ENCODE peak calls at places on chromosomes 1 and 21, in ten cellular contexts. O, S, N, Z, D, U, V, B, W and G are unnamed samples. For H3K4me1 and H3K9me3, the result is how much of the 10 kb centered on the place peaks cover.

GRCh38 chr1:98704474-98704873 is 43.0 kb downstream of the SNX7 start:
- DNase-seq in O (no peak), S (peak), N (peak), Z (no peak), D (no peak), U (peak), V (peak), B (peak), W (no peak), G (no peak)

GRCh38 chr1:41672641-41673313 is 188.3 kb upstream of the EDN2 start:
- DNase-seq in O (no peak), S (no peak), N (peak), Z (no peak), D (no peak), U (no peak), V (no peak), B (peak), W (no peak), G (no peak)

GRCh38 chr21:35014302-35015044 is 34.6 kb downstream of the RUNX1 start:
- DNase-seq in O (peak), S (no peak), N (peak), Z (no peak), D (no peak), U (no peak), V (no peak), B (no peak), W (no peak), G (no peak)

GRCh38 chr1:84782311-84782771 is 92.1 kb upstream of the SSX2IP start:
- DNase-seq in O (peak), S (peak), N (peak), Z (peak), D (peak), U (peak), V (peak), B (peak), W (peak), G (peak)

GRCh38 chr1:13701274-13701650 is 1.3 kb downstream of the PRDM2 start:
- DNase-seq in O (no peak), S (no peak), N (no peak), Z (no peak), D (no peak), U (no peak), V (no peak), B (no peak), W (no peak), G (no peak)

GRCh38 chr1:14263207-14263606 is 335.3 kb upstream of the KAZN start:
- DNase-seq in O (no peak), S (no peak), N (no peak), Z (no peak), D (no peak), U (no peak), V (no peak), B (no peak), W (no peak), G (no peak)

GRCh38 chr1:200409203-200409760 is 554 bp downstream of the ZNF281 start:
- DNase-seq in O (no peak), S (no peak), N (peak), Z (peak), D (peak), U (no peak), V (no peak), B (no peak), W (peak), G (peak)

GRCh38 chr1:212488436-212489283 is 55.9 kb downstream of the NENF start:
- DNase-seq in O (peak), S (peak), N (peak), Z (no peak), D (peak), U (no peak), V (no peak), B (peak), W (no peak), G (peak)

GRCh38 chr21:44932366-44933181 is 7.3 kb upstream of the SLX9 start:
- DNase-seq in O (peak), S (no peak), N (no peak), Z (peak), D (no peak), U (no peak), V (no peak), B (no peak), W (peak), G (peak)

GRCh38 chr1:203916756-203917155 is 55.4 kb downstream of the SNRPE start:
- DNase-seq in O (no peak), S (no peak), N (no peak), Z (no peak), D (no peak), U (no peak), V (no peak), B (no peak), W (no peak), G (no peak)

GRCh38 chr1:115862406-115862805 is 21.5 kb upstream of the NHLH2 start:
- DNase-seq in O (peak), S (no peak), N (no peak), Z (no peak), D (no peak), U (no peak), V (no peak), B (no peak), W (no peak), G (no peak)

GRCh38 chr1:177966199-177966598 is 3.7 kb downstream of the SEC16B start:
- DNase-seq in O (no peak), S (no peak), N (peak), Z (no peak), D (no peak), U (no peak), V (no peak), B (no peak), W (no peak), G (no peak)

GRCh38 chr21:35850029-35850428 is 210.3 kb downstream of the SETD4 start:
- DNase-seq in O (no peak), S (no peak), N (peak), Z (no peak), D (no peak), U (no peak), V (no peak), B (peak), W (no peak), G (no peak)

GRCh38 chr1:244356371-244356770 is 95.3 kb downstream of the ADSS2 start:
- DNase-seq in O (no peak), S (no peak), N (no peak), Z (no peak), D (no peak), U (no peak), V (no peak), B (no peak), W (no peak), G (no peak)

GRCh38 chr1:244350027-244350426 is 101.7 kb downstream of the ADSS2 start:
- DNase-seq in O (no peak), S (no peak), N (no peak), Z (no peak), D (no peak), U (no peak), V (no peak), B (no peak), W (no peak), G (no peak)

GRCh38 chr1:244354810-244355278 is 96.9 kb downstream of the ADSS2 start:
- DNase-seq in O (no peak), S (no peak), N (peak), Z (no peak), D (no peak), U (no peak), V (no peak), B (no peak), W (no peak), G (no peak)

GRCh38 chr1:244352156-244352830 is 99.4 kb downstream of the ADSS2 start:
- DNase-seq in O (no peak), S (no peak), N (no peak), Z (peak), D (no peak), U (no peak), V (no peak), B (no peak), W (no peak), G (no peak)

DNA sequence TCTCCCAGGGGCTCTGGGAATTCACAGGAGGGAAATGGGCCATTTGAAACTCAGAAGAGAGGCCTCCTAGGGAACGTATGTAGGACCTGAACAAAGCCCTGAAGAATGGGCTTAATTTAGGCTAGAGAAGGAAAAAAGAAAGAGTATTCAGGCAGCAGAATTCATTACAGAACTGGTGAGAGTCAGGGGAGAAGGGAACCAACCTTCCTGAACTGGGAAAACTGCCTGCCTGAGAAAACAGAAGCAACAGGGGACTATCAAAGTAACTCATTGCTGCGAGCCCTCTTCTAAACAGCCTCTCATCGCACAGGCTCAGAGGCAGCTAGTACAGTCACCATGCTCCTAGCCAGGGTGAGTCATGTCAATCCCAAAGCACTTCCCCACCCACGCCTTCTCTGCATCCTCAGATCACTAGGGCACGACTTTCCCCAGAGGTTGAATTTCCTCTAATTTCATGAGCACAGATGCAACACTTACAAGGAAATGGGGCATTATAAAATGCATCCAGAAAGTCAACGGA is 98.1 kb downstream of the ADSS2 start:
- DNase-seq in O (peak), S (no peak), N (peak), Z (peak), D (peak), U (peak), V (no peak), B (peak), W (no peak), G (no peak)
- H3K4me1 ChIP-seq in O (under half), S (under half), N (under half), Z (under half), D (under half), U (under half), V (under half), B (under half), W (under half), G (under half)

DNA sequence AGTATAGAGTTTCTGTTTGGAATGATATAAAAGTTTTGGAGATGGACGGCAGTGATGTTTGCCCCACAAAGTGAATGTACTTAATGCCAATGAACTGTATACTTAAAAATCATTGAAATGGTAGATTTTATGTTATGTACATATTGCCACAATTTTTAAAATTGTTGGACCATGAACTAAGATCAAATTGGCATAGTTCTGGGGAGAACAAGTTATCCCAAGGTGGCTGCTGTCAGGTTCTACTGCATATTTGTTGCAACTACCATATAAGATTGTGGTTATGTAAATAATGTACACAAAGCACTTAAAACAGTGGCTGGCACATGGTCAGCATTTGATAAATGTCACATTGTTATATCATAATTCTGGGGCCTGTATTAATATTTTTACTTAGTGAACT is 466.4 kb downstream of the SIPA1L2 start:
- DNase-seq in O (no peak), S (no peak), N (no peak), Z (no peak), D (no peak), U (no peak), V (no peak), B (no peak), W (no peak), G (no peak)
- H3K4me3 ChIP-seq in O (no peak), S (no peak), N (no peak), Z (no peak), D (no peak), U (no peak), V (no peak), B (no peak), W (no peak), G (no peak)

GRCh38 chr1:228246216-228246900 is 38.5 kb downstream of the OBSCN start:
- DNase-seq in O (no peak), S (no peak), N (no peak), Z (no peak), D (no peak), U (no peak), V (no peak), B (no peak), W (no peak), G (no peak)
- H3K9me3 ChIP-seq in O (under half), S (under half), N (under half), Z (under half), D (under half), U (under half), V (under half), B (under half), W (under half), G (under half)

GRCh38 chr1:216533786-216534185 is 110.5 kb upstream of the USH2A start:
- DNase-seq in O (no peak), S (no peak), N (no peak), Z (no peak), D (no peak), U (no peak), V (no peak), B (no peak), W (no peak), G (no peak)

GRCh38 chr1:216535059-216535458 is 111.8 kb upstream of the USH2A start:
- DNase-seq in O (no peak), S (no peak), N (peak), Z (no peak), D (no peak), U (no peak), V (no peak), B (peak), W (no peak), G (no peak)

GRCh38 chr1:216531308-216532239 is 108.3 kb upstream of the USH2A start:
- DNase-seq in O (no peak), S (no peak), N (peak), Z (no peak), D (peak), U (no peak), V (no peak), B (peak), W (no peak), G (no peak)

GRCh38 chr1:216532399-216532798 is 109.2 kb upstream of the USH2A start:
- DNase-seq in O (no peak), S (no peak), N (no peak), Z (no peak), D (no peak), U (no peak), V (no peak), B (no peak), W (no peak), G (no peak)

DNA sequence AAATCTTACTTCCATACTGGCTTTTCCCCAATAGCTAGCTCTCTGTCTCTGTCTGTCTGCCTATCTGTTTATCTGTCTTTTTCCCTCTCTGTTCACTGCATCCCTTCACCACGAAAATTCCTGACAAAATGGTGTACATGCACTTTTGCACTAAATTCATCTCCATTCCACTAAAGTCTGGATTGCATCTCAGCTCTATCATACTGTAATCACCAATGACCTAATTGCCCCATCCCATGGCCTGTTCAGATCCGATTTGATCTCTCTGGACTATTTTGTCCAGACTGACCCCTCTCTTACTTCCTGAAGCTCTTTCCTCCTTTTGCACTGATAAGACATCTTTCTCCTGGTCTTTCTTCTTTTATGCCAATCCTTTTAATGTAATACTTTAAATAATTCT is 112.5 kb upstream of the USH2A start:
- DNase-seq in O (no peak), S (no peak), N (no peak), Z (no peak), D (no peak), U (no peak), V (no peak), B (no peak), W (no peak), G (no peak)
- H3K4me1 ChIP-seq in O (under half), S (under half), N (under half), Z (under half), D (under half), U (under half), V (under half), B (under half), W (under half), G (under half)

GRCh38 chr1:157948547-157949152 is 44.8 kb upstream of the KIRREL1 start:
- DNase-seq in O (no peak), S (peak), N (peak), Z (no peak), D (peak), U (peak), V (peak), B (peak), W (no peak), G (no peak)

GRCh38 chr1:157951219-157951618 is 42.2 kb upstream of the KIRREL1 start:
- DNase-seq in O (no peak), S (no peak), N (no peak), Z (no peak), D (no peak), U (no peak), V (no peak), B (no peak), W (no peak), G (no peak)

GRCh38 chr1:157955269-157955668 is 38.2 kb upstream of the KIRREL1 start:
- DNase-seq in O (no peak), S (no peak), N (no peak), Z (no peak), D (no peak), U (no peak), V (no peak), B (no peak), W (no peak), G (no peak)

GRCh38 chr1:157955860-157956259 is 37.6 kb upstream of the KIRREL1 start:
- DNase-seq in O (no peak), S (no peak), N (no peak), Z (no peak), D (no peak), U (no peak), V (no peak), B (no peak), W (no peak), G (no peak)

DNA sequence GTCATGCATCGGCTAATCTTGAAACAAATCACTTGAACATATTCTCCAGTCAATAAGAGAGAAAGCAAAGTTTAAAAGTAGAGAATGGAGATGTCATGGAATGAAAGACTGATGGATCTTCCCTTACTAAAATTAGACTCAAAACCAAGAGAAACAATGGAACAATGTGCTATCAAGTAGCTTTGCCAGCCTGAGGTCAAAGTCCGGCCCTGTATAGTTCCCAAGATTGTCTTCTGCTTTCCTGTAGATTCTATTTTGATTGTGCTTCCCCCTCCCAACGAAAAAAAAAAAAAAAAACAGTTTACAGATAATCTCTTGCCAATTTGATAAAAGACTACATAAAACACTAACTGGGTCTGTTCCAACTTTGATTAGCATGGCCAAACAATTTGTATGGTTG is 40.8 kb upstream of the KIRREL1 start:
- DNase-seq in O (no peak), S (no peak), N (no peak), Z (no peak), D (peak), U (no peak), V (no peak), B (no peak), W (no peak), G (no peak)
- H3K4me3 ChIP-seq in O (no peak), S (no peak), N (no peak), Z (no peak), D (no peak), U (no peak), V (no peak), B (no peak), W (no peak), G (no peak)

GRCh38 chr1:19651141-19651737 is 7.1 kb downstream of the NBL1 start:
- DNase-seq in O (no peak), S (peak), N (peak), Z (no peak), D (peak), U (no peak), V (no peak), B (peak), W (no peak), G (peak)
- H3K9me3 ChIP-seq in O (under half), S (under half), N (under half), Z (under half), D (under half), U (under half), V (under half), B (under half), W (under half), G (under half)

GRCh38 chr1:226405411-226405988 is 2.4 kb downstream of the PARP1 start:
- DNase-seq in O (no peak), S (no peak), N (no peak), Z (no peak), D (no peak), U (peak), V (no peak), B (no peak), W (no peak), G (no peak)

GRCh38 chr1:226402615-226403521 is 5.0 kb downstream of the PARP1 start:
- DNase-seq in O (no peak), S (no peak), N (no peak), Z (no peak), D (no peak), U (no peak), V (no peak), B (no peak), W (no peak), G (no peak)

GRCh38 chr1:226404904-226405222 is 3.0 kb downstream of the PARP1 start:
- DNase-seq in O (no peak), S (no peak), N (no peak), Z (no peak), D (no peak), U (peak), V (no peak), B (no peak), W (no peak), G (no peak)

GRCh38 chr1:226404063-226404903 is 3.6 kb downstream of the PARP1 start:
- DNase-seq in O (no peak), S (no peak), N (peak), Z (no peak), D (no peak), U (no peak), V (no peak), B (peak), W (no peak), G (no peak)

GRCh38 chr1:226403522-226404034 is 4.3 kb downstream of the PARP1 start:
- DNase-seq in O (no peak), S (no peak), N (peak), Z (no peak), D (no peak), U (no peak), V (no peak), B (no peak), W (no peak), G (no peak)
- H3K4me1 ChIP-seq in O (under half), S (under half), N (under half), Z (under half), D (under half), U (under half), V (under half), B (under half), W (under half), G (under half)

DNA sequence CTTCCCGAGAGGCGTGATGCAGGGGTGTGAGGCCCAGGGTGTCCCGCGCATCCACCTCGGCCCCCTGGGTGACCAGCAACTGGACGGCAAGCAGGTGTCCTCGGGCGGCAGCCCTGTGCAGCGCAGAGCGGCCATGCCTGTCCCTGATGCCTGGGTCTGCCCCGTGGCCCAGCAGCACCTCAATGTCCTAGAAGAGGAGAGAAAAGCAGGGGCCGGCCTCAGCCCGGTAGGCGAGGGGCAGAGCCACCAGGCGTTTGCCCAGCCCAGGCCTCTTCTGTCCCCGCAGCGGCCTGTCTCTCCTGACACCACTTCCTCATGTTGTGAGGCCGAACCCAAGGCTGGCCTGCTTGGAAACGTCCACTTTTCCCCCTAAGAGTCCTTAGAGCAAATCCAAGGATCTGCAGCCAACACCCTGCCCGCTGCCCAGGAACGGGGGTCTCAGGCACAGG is 1.7 kb downstream of the ANKRD65 start:
- DNase-seq in O (no peak), S (no peak), N (no peak), Z (peak), D (no peak), U (no peak), V (no peak), B (no peak), W (no peak), G (no peak)
- H3K4me3 ChIP-seq in O (no peak), S (no peak), N (no peak), Z (no peak), D (peak), U (no peak), V (no peak), B (no peak), W (no peak), G (no peak)

GRCh38 chr1:179708434-179709195 is 34.5 kb upstream of the FAM163A start:
- DNase-seq in O (no peak), S (no peak), N (no peak), Z (no peak), D (no peak), U (no peak), V (no peak), B (no peak), W (no peak), G (no peak)

GRCh38 chr1:179714623-179715022 is 28.5 kb upstream of the FAM163A start:
- DNase-seq in O (no peak), S (no peak), N (no peak), Z (no peak), D (no peak), U (no peak), V (no peak), B (no peak), W (no peak), G (no peak)

GRCh38 chr1:179719272-179719671 is 23.8 kb upstream of the FAM163A start:
- DNase-seq in O (no peak), S (no peak), N (no peak), Z (no peak), D (no peak), U (no peak), V (no peak), B (no peak), W (no peak), G (no peak)

GRCh38 chr1:179709841-179710329 is 33.2 kb upstream of the FAM163A start:
- DNase-seq in O (no peak), S (no peak), N (peak), Z (no peak), D (peak), U (no peak), V (no peak), B (peak), W (no peak), G (no peak)

GRCh38 chr1:179714159-179714558 is 28.9 kb upstream of the FAM163A start:
- DNase-seq in O (no peak), S (no peak), N (no peak), Z (no peak), D (no peak), U (no peak), V (no peak), B (no peak), W (no peak), G (no peak)
- H3K9me3 ChIP-seq in O (under half), S (under half), N (under half), Z (under half), D (under half), U (half or more), V (under half), B (under half), W (under half), G (under half)